ENCODE peak calls at places on chromosomes 5 and 9, in six cellular contexts. L is CD4-positive, CD25-positive, alpha-beta regulatory T cell; G is upper lobe of right lung; E is effector memory CD4-positive, alpha-beta T cell; H is fibroblast of lung; W is ovary. M is an unnamed sample.
A peak's percentile ranks its signal among the peaks of the same experiment; 100 is the strongest.

GRCh38 chr5:124643306-124643705 is 103.1 kb downstream of the ZNF608 start:
- DNase-seq in L (no peak), G (no peak), E (no peak), H (no peak), W (no peak), M (no peak)

GRCh38 chr5:34491251-34491620 is 164.9 kb upstream of the RAI14 start:
- DNase-seq in L (no peak), G (no peak), E (no peak), H (no peak), W (no peak), M (no peak)

GRCh38 chr9:121912812-121913627 is 180.1 kb downstream of the TTLL11 start:
- DNase-seq in L (no peak), G (no peak), E (no peak), H (peak; percentile 47), W (no peak), M (no peak)

GRCh38 chr5:168364738-168365550 is 73.5 kb downstream of the WWC1 start:
- DNase-seq in L (no peak), G (peak; percentile 86), E (no peak), H (peak; percentile 49), W (no peak), M (no peak)

GRCh38 chr5:40879163-40879942 is 29.9 kb upstream of the C7 start:
- DNase-seq in L (no peak), G (no peak), E (no peak), H (peak; percentile 11), W (no peak), M (no peak)

GRCh38 chr5:159786901-159787691 is 129.2 kb upstream of the ADRA1B start:
- DNase-seq in L (no peak), G (peak; percentile 67), E (no peak), H (peak; percentile 33), W (peak; percentile 71), M (no peak)

GRCh38 chr9:133112361-133113026 is 8.5 kb downstream of the RALGDS start:
- DNase-seq in L (peak; percentile 39), G (peak; percentile 90), E (peak; percentile 54), H (no peak), W (peak; percentile 31), M (no peak)

GRCh38 chr5:159788835-159789331 is 127.4 kb upstream of the ADRA1B start:
- DNase-seq in L (no peak), G (no peak), E (no peak), H (no peak), W (peak; percentile 74), M (no peak)

GRCh38 chr5:132459031-132459982 is 31.3 kb downstream of the IRF1 start:
- DNase-seq in L (no peak), G (peak; percentile 76), E (no peak), H (peak; percentile 88), W (peak; percentile 28), M (no peak)

GRCh38 chr9:97528529-97529230 is 27.2 kb downstream of the TMOD1 start:
- DNase-seq in L (no peak), G (peak; percentile 67), E (no peak), H (no peak), W (no peak), M (peak; percentile 24)

GRCh38 chr5:111691508-111691907 is 65.5 kb downstream of the NREP start:
- DNase-seq in L (no peak), G (no peak), E (no peak), H (no peak), W (no peak), M (no peak)

GRCh38 chr5:181223729-181224389 is 778 bp downstream of the TRIM41 start:
- DNase-seq in L (no peak), G (peak; percentile 83), E (no peak), H (peak; percentile 49), W (no peak), M (peak; percentile 47)

GRCh38 chr9:121708768-121709488 is 57.5 kb downstream of the DAB2IP start:
- DNase-seq in L (no peak), G (no peak), E (no peak), H (no peak), W (peak; percentile 64), M (peak; percentile 49)

GRCh38 chr5:175246242-175246891 is 197.6 kb downstream of the DRD1 start:
- DNase-seq in L (no peak), G (no peak), E (no peak), H (peak; percentile 100), W (no peak), M (no peak)

GRCh38 chr9:16341176-16341575 is 529.3 kb downstream of the BNC2 start:
- DNase-seq in L (no peak), G (no peak), E (no peak), H (peak; percentile 59), W (no peak), M (no peak)

GRCh38 chr5:32810812-32811211 is 99.7 kb downstream of the NPR3 start:
- DNase-seq in L (no peak), G (no peak), E (no peak), H (peak; percentile 90), W (no peak), M (no peak)

GRCh38 chr5:109898547-109899544 is 209.1 kb downstream of the MAN2A1 start:
- DNase-seq in L (no peak), G (no peak), E (no peak), H (no peak), W (no peak), M (no peak)

GRCh38 chr9:136623849-136624183 is 38.9 kb upstream of the EGFL7 start:
- DNase-seq in L (no peak), G (no peak), E (no peak), H (no peak), W (no peak), M (no peak)

GRCh38 chr5:175344331-175345200 is 99.4 kb downstream of the DRD1 start:
- DNase-seq in L (no peak), G (no peak), E (no peak), H (peak; percentile 89), W (no peak), M (no peak)

GRCh38 chr5:9239071-9239470 is 306.8 kb downstream of the SEMA5A start:
- DNase-seq in L (no peak), G (no peak), E (no peak), H (peak; percentile 62), W (no peak), M (no peak)

GRCh38 chr5:171365351-171365750 is 22.3 kb upstream of the NPM1 start:
- DNase-seq in L (no peak), G (peak; percentile 2), E (no peak), H (no peak), W (no peak), M (peak; percentile 42)

GRCh38 chr5:135691116-135691515 is 112.3 kb upstream of the CXCL14 start:
- DNase-seq in L (no peak), G (no peak), E (no peak), H (no peak), W (no peak), M (no peak)

GRCh38 chr9:92378825-92379535 is 25.4 kb downstream of the OGN start:
- DNase-seq in L (no peak), G (no peak), E (no peak), H (peak; percentile 92), W (no peak), M (peak; percentile 65)

GRCh38 chr5:80318212-80318611 is 1.6 kb upstream of the SPZ1 start:
- DNase-seq in L (no peak), G (no peak), E (no peak), H (peak; percentile 29), W (peak; percentile 55), M (no peak)

GRCh38 chr9:130770679-130771442 is 64.2 kb upstream of the ABL1 start:
- DNase-seq in L (no peak), G (no peak), E (no peak), H (peak; percentile 59), W (no peak), M (no peak)

GRCh38 chr5:154778534-154778933 is 23.4 kb downstream of the LARP1 start:
- DNase-seq in L (no peak), G (no peak), E (no peak), H (no peak), W (no peak), M (no peak)

GRCh38 chr9:131197160-131197911 is 72.0 kb downstream of the NUP214 start:
- DNase-seq in L (no peak), G (no peak), E (no peak), H (no peak), W (no peak), M (no peak)

GRCh38 chr5:33423018-33423630 is 17.6 kb upstream of the TARS1 start:
- DNase-seq in L (no peak), G (no peak), E (no peak), H (peak; percentile 44), W (no peak), M (peak; percentile 34)

GRCh38 chr9:87088192-87088591 is 140.9 kb upstream of the GAS1 start:
- DNase-seq in L (no peak), G (no peak), E (no peak), H (no peak), W (no peak), M (no peak)

GRCh38 chr9:131999692-132000551 is 79.7 kb downstream of the MED27 start:
- DNase-seq in L (no peak), G (no peak), E (no peak), H (peak; percentile 93), W (no peak), M (no peak)

GRCh38 chr5:140497897-140498296 is 49.6 kb upstream of the EIF4EBP3 start:
- DNase-seq in L (no peak), G (no peak), E (no peak), H (no peak), W (no peak), M (no peak)

GRCh38 chr5:115542651-115543364 is 1.8 kb downstream of the FEM1C start:
- DNase-seq in L (no peak), G (no peak), E (no peak), H (no peak), W (no peak), M (no peak)
- H3K4me1 ChIP-seq in L (peaks cover 53% of the 10 kb centered on the region), G (peaks cover 33% of the 10 kb centered on the region), E (peaks cover 28% of the 10 kb centered on the region), H (no peaks in the 10 kb centered on the region), W (peaks cover 6% of the 10 kb centered on the region), M (peaks cover 11% of the 10 kb centered on the region)

GRCh38 chr5:162209005-162209605 is 141.5 kb downstream of the GABRG2 start:
- DNase-seq in L (no peak), G (no peak), E (no peak), H (no peak), W (no peak), M (peak; percentile 69)
- H3K4me3 ChIP-seq in L (no peak overlapping the region), G (no peak overlapping the region), E (no peak overlapping the region), H (no peak overlapping the region), W (no peak overlapping the region), M (no peak overlapping the region)

DNA sequence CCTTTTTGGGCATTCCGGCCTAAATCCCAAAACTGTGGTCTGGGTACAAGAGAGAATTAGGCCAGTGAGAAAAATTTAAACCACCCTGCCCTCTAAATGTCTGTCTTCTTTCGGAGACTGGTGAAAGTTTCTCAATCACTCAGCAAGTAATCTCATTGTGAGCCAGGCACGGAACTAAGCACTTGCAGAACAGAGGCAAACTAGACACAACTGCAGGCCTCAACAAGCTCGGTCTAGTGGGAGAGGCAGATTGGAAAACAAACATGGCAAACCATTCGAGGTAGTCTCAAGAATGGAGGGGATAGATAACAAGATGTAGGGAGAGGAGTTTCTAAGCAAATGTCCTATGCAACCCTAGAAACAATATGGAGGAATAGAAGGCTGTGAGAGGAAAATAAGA is 8.9 kb upstream of the C5orf58 start:
- DNase-seq in L (no peak), G (no peak), E (no peak), H (no peak), W (no peak), M (no peak)
- H3K36me3 ChIP-seq in L (no peaks in the 10 kb centered on the region), G (no peaks in the 10 kb centered on the region), E (no peaks in the 10 kb centered on the region), H (no peaks in the 10 kb centered on the region), W (no peaks in the 10 kb centered on the region), M (no peaks in the 10 kb centered on the region)

DNA sequence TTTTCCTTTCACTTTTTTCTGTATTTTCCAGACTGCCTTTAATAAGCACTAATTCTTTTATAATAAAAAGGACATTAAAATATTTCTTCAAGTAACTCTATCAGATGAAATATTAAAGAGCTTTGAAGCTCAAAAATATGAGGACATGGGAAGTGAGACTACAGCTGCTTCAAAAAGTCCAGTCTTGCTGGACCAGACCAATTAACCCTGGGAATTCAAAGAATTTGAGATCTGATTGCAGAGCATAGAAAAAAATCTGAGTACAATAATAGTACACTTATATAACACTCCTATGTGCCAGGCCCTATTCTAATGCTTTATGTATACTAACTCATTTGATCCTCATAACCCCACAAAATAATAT is 9.8 kb downstream of the TMEM245 start:
- DNase-seq in L (no peak), G (no peak), E (no peak), H (peak; percentile 49), W (no peak), M (no peak)
- H3K4me1 ChIP-seq in L (peaks cover 60% of the 10 kb centered on the region), G (peaks cover 78% of the 10 kb centered on the region), E (peaks cover 32% of the 10 kb centered on the region), H (peaks cover 18% of the 10 kb centered on the region), W (peaks cover 11% of the 10 kb centered on the region), M (peaks cover 74% of the 10 kb centered on the region)